ENCODE peak calls at places on chromosomes 16 and 17, in ten cellular contexts. W is gastrocnemius medialis, D is sigmoid colon, B is uterus, Q is breast epithelium, G is endothelial cell of umbilical vein, R is tibial nerve, T is ovary, J is stomach, F is K562. N is an unnamed sample. For H3K27me3, the result is how much of the 10 kb centered on the place peaks cover.

GRCh38 chr16:2587891-2588565 is 50.2 kb downstream of the PDPK1 start:
- DNase-seq in G (no peak), R (no peak), Q (no peak), D (peak), W (no peak), J (no peak), B (no peak), F (no peak), T (peak), N (no peak)

GRCh38 chr17:78484300-78485159 is 92.7 kb downstream of the DNAH17 start:
- DNase-seq in F (peak), T (no peak), R (no peak), D (no peak), J (peak), G (peak), W (no peak), Q (no peak), B (no peak), N (no peak)

GRCh38 chr17:69581061-69581955 is 166.8 kb downstream of the MAP2K6 start:
- DNase-seq in B (no peak), F (no peak), W (no peak), J (no peak), D (no peak), R (no peak), G (peak), T (no peak), Q (no peak), N (no peak)

GRCh38 chr16:50478021-50478772 is 70.0 kb upstream of the NKD1 start:
- DNase-seq in R (no peak), D (peak), Q (no peak), B (no peak), F (no peak), W (no peak), G (no peak), J (no peak), T (no peak), N (no peak)

GRCh38 chr17:64262422-64263260 is at the start of gene TEX2:
- DNase-seq in F (peak), R (peak), Q (peak), B (peak), G (peak), D (peak), J (peak), W (peak), T (peak), N (no peak)

GRCh38 chr17:42163113-42163512 is 8.3 kb upstream of the RAB5C start:
- DNase-seq in B (no peak), Q (no peak), W (no peak), D (no peak), G (no peak), J (no peak), T (no peak), R (no peak), F (peak), N (no peak)

GRCh38 chr16:53743149-53743566 is 39.2 kb downstream of the FTO start:
- DNase-seq in R (no peak), T (no peak), B (no peak), F (peak), J (no peak), W (no peak), D (no peak), G (peak), Q (no peak), N (no peak)

GRCh38 chr17:71003736-71004135 is 834.4 kb downstream of the KCNJ2 start:
- DNase-seq in W (no peak), F (no peak), R (no peak), G (no peak), T (no peak), J (no peak), Q (no peak), D (no peak), B (no peak), N (no peak)

GRCh38 chr17:4719684-4720221 is 9.3 kb downstream of the ARRB2 start:
- DNase-seq in F (no peak), B (no peak), Q (no peak), T (no peak), D (no peak), W (no peak), G (peak), R (no peak), J (peak), N (no peak)

GRCh38 chr17:42101513-42102292 is 3.4 kb upstream of the ZNF385C start:
- DNase-seq in B (peak), W (peak), Q (no peak), R (peak), J (peak), F (peak), T (peak), D (peak), G (peak), N (no peak)

GRCh38 chr17:45783593-45784292 is 377 bp upstream of the CRHR1 start:
- DNase-seq in F (peak), W (no peak), T (no peak), Q (no peak), B (peak), R (no peak), D (no peak), G (no peak), J (no peak), N (no peak)

GRCh38 chr17:40209404-40210093 is 9.6 kb upstream of the WIPF2 start:
- DNase-seq in Q (no peak), R (no peak), W (no peak), J (no peak), G (no peak), F (no peak), T (no peak), B (no peak), D (no peak), N (no peak)

GRCh38 chr16:57178793-57179212 is 7.0 kb downstream of the PSME3IP1 start:
- DNase-seq in G (peak), D (no peak), R (no peak), T (no peak), Q (no peak), J (no peak), B (no peak), F (no peak), W (no peak), N (no peak)

GRCh38 chr17:66135219-66135618 is 56.7 kb downstream of the CEP112 start:
- DNase-seq in G (no peak), J (no peak), D (no peak), Q (no peak), F (no peak), W (no peak), T (no peak), B (no peak), R (no peak), N (no peak)

GRCh38 chr16:21159281-21159951 is 942 bp downstream of the LDAF1 start:
- DNase-seq in F (peak), Q (peak), T (peak), W (peak), J (peak), D (peak), R (peak), G (peak), B (peak), N (no peak)

GRCh38 chr16:22296225-22297113 is 740 bp upstream of the POLR3E start:
- DNase-seq in J (no peak), G (peak), F (no peak), B (no peak), T (no peak), W (no peak), Q (no peak), R (no peak), D (peak), N (no peak)

GRCh38 chr17:8976638-8977037 is 11.1 kb upstream of the PIK3R5 start:
- DNase-seq in B (no peak), W (no peak), J (no peak), F (no peak), T (no peak), Q (no peak), G (no peak), R (no peak), D (no peak), N (no peak)

GRCh38 chr16:4303973-4304372 is 11.9 kb upstream of the GLIS2 start:
- DNase-seq in D (no peak), B (no peak), W (no peak), Q (no peak), F (no peak), R (no peak), G (no peak), J (no peak), T (no peak), N (no peak)

GRCh38 chr16:70410736-70411135 is 28.2 kb downstream of the ST3GAL2 start:
- DNase-seq in W (no peak), D (no peak), R (no peak), Q (no peak), G (no peak), F (no peak), T (no peak), B (no peak), J (peak), N (no peak)

GRCh38 chr17:32998893-32999240 is 7.2 kb downstream of the SPACA3 start:
- DNase-seq in Q (no peak), D (no peak), F (no peak), B (no peak), G (no peak), J (no peak), T (no peak), W (no peak), R (no peak), N (no peak)

GRCh38 chr16:48963901-48964615 is 317.6 kb downstream of the CBLN1 start:
- DNase-seq in J (no peak), R (no peak), T (no peak), F (no peak), Q (no peak), B (no peak), D (no peak), G (no peak), W (no peak), N (no peak)

GRCh38 chr17:67800495-67800928 is 24.8 kb upstream of the BPTF start:
- DNase-seq in Q (peak), T (no peak), R (peak), W (peak), F (peak), G (peak), J (peak), D (peak), B (peak), N (no peak)

GRCh38 chr16:69706256-69706974 is 19.9 kb downstream of the NQO1 start:
- DNase-seq in W (no peak), B (no peak), T (no peak), F (no peak), Q (no peak), D (no peak), R (peak), J (no peak), G (no peak), N (no peak)

GRCh38 chr16:76176616-76177015 is 100.6 kb upstream of the CNTNAP4 start:
- DNase-seq in J (no peak), G (no peak), D (no peak), T (no peak), B (no peak), R (no peak), F (no peak), W (no peak), Q (no peak), N (no peak)

GRCh38 chr17:81138083-81138482 is 27.2 kb upstream of the PVALEF start:
- DNase-seq in F (no peak), B (no peak), G (no peak), D (no peak), J (no peak), T (no peak), Q (no peak), W (no peak), R (no peak), N (no peak)

GRCh38 chr17:41486809-41487530 is 2.7 kb downstream of the KRT36 start:
- DNase-seq in J (peak), W (no peak), Q (no peak), G (peak), D (no peak), B (no peak), T (no peak), R (no peak), F (peak), N (no peak)

GRCh38 chr17:81527591-81528383 is at the start of gene FSCN2:
- DNase-seq in B (no peak), T (no peak), W (no peak), R (no peak), G (no peak), F (no peak), D (no peak), Q (no peak), J (peak), N (no peak)

GRCh38 chr17:71502443-71502842 is 618.4 kb upstream of the SOX9 start:
- DNase-seq in D (no peak), T (no peak), F (no peak), W (no peak), B (no peak), Q (no peak), G (no peak), J (no peak), R (no peak), N (no peak)

GRCh38 chr17:28812980-28813377 is 29.6 kb downstream of the FAM222B start:
- DNase-seq in T (no peak), J (no peak), D (no peak), G (peak), F (no peak), Q (no peak), B (no peak), W (no peak), R (no peak), N (no peak)

GRCh38 chr17:64146418-64147109 is 16.6 kb upstream of the ERN1 start:
- DNase-seq in Q (peak), G (peak), J (peak), D (peak), T (peak), F (no peak), R (peak), B (no peak), W (peak), N (no peak)

DNA sequence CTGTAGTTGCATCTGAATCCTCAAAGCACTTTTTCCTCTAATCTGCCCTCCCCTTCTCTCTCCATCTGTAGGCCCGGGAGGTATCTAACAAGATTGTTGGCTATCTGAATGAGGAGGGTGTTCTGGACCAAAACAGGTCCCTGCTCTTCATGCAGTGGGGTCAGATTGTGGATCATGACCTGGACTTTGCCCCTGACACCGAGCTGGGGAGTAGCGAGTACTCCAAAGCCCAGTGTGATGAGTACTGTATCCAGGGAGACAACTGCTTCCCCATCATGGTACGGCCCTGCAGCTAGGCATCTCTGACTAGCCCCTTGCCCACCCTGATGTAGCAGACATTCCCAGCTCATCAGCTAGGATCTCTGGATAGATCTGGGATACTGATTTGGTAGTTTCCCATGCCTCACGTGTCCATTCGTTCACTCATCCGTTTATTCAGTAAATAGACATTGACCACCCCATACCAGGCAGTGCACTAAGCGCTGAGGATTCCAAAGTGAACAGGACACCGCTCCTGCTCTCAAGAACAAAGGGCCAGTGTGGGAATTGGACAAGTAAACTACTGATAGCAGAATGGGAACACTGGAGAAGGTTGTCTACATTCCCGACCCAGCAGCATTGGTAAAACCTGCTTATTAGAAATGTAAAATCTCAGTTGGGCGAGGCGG is 12.1 kb downstream of the LPO start:
- DNase-seq in W (no peak), J (no peak), F (no peak), T (no peak), R (no peak), D (no peak), B (no peak), G (no peak), Q (no peak), N (no peak)
- H3K27me3 ChIP-seq in W (under half), J (half or more), F (under half), T (under half), R (under half), D (under half), B (under half), G (under half), Q (under half), N (under half)

DNA sequence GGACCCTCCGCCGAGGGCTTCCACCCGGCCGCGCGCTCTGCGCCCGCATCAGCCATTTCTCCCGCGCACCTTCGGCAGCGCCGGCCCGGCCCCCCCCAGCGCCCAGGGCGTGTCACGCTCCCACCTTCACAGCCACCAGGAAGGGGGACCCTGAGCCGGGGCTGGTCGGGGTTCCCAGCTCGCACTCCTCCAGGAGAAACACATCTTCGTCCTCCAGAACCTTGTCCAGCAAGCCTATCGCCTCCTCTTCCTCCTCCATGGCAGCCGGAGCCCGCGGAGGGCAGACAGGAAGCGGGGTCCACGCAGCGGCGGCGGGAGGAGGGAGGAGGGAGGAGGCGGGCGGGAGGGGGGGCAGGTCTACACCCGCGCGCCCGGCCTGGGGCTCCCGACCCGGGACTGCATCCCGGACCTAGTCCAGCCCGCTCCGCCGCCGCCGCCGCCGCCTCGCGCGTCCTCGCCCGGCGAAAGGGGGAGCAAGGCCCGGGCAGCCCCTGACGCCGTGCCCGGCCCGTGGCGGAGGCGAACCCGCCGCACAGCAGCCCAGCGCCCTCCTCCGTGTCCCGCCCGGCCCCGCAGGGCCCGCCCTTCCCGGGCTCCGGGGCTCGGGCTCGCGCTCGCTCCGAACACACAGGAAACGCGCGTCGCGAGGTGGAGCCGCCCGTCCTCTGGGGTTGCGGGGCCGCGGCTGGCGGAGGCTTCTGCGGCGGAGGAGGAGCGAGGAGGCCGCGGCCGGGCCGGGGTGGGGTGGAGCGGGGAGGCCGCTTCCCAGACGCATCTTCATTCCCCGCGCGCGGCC is 70.8 kb downstream of the ABR start:
- DNase-seq in F (no peak), Q (no peak), D (peak), G (peak), T (peak), J (peak), B (peak), R (peak), W (peak), N (no peak)
- TF ChIP-seq POLR2A in F (no peak), Q (no peak), D (no peak), G (no peak), T (peak), J (no peak), B (peak), R (no peak), W (peak), N (peak)

DNA sequence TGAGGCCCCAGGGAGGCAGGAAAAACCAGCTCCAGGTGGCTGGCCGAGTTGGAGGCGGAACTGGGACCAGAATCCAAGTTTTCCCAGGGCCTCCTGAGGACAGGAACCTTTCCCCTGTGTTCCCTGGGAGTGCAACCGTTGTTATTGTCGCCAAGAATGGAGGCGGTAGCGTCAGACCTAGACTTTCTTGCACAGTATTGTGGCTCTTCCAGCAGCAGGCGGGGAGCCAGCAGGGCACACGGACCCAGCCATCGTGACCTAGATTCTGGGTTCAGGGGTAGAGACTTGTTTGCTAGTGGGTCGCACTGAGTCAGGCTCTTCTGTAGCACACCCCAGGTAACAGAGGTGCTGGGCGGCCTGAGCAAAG is 667 bp upstream of the KIF19 start:
- DNase-seq in Q (no peak), F (no peak), G (no peak), D (no peak), R (no peak), J (no peak), W (no peak), B (no peak), T (no peak), N (no peak)
- H3K27me3 ChIP-seq in Q (under half), F (under half), G (under half), D (under half), R (under half), J (under half), W (under half), B (under half), T (under half), N (under half)

GRCh38 chr16:31188450-31189411 is 8.8 kb downstream of the FUS start:
- DNase-seq in F (no peak), G (no peak), R (no peak), D (no peak), J (no peak), Q (no peak), T (no peak), B (no peak), W (no peak), N (no peak)
- TF ChIP-seq POLR2A in F (peak), G (peak), R (no peak), D (no peak), J (no peak), Q (no peak), T (no peak), B (no peak), W (no peak), N (no peak)

GRCh38 chr16:86221085-86221484 is 289.2 kb upstream of the FOXF1 start:
- DNase-seq in W (no peak), J (peak), R (no peak), Q (no peak), D (peak), F (no peak), G (no peak), T (no peak), B (no peak), N (no peak)
- H3K27me3 ChIP-seq in W (under half), J (under half), R (under half), Q (under half), D (under half), F (under half), G (under half), T (under half), B (under half), N (under half)

GRCh38 chr17:38848557-38848891 is 5.0 kb downstream of the RPL23 start:
- DNase-seq in T (no peak), B (no peak), G (no peak), D (no peak), J (no peak), F (no peak), R (no peak), Q (no peak), W (no peak), N (no peak)
- TF ChIP-seq POLR2A in T (no peak), B (no peak), G (peak), D (no peak), J (no peak), F (peak), R (no peak), Q (no peak), W (no peak), N (no peak)

DNA sequence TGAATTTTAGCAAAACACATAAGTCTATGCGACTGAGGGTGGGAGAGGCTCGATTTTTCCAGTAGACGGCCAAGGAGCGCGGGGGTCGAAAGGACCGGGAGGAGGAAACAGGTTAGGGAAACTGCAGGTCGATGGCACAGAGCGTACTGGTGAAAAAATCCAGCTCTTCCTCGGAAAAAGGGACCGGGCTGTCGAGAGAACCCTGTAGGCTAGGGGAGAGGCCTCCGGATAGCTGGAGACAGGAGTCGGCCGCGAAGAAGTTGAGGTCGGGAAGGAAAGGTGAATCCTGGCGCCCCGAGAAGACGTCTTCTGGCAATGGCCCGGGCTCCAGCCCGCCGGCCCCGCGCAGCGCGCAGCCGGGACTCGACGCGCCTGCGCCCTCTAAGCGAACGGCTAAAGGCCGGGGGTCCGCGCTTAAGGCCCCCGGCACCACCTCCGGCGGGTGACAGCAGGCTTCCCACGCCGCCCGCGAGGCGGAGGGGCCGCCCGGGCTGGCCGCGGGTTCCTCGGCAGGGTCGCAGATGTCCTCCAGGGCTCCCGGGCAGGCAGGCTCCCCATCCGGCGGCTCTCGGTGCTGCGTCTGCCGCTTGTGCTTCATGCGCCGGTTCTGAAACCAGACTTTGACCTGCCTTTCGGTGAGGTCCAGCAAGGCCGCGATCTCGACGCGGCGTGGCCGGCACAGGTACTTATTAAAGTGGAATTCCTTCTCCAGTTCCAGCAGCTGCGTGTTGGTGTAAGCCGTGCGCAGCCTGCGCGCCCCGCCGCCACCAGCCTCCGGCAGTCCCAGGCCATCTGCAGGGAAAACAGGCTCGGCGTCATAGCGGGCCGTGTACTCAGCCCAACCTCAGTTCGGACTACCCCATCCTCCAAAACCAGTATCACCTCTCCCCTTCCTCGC is 1.7 kb downstream of the HOXB2 start:
- DNase-seq in J (no peak), G (peak), F (peak), R (peak), B (no peak), T (no peak), W (no peak), Q (no peak), D (peak), N (no peak)
- H3K27me3 ChIP-seq in J (half or more), G (under half), F (under half), R (under half), B (under half), T (under half), W (under half), Q (under half), D (under half), N (under half)